ENCODE peak calls at places on chromosome 10, in nine cellular contexts. A is esophagus muscularis mucosa; M is sciatic nerve; D is GM12891; B is kidney epithelial cell; W is stimulated activated CD8-positive, alpha-beta memory T cell treated with anti-CD3 and anti-CD28 coated beads, Interleukin-4, amount 100 ng/mL, for 24 hours; Y is kidney tubule cell; S is left lobe of liver; L is HFF-Myc. I is an unnamed sample.

GRCh38 chr10:114915294-114915693 is 22.7 kb upstream of the TRUB1 start:
- DNase-seq in Y (peak), S (no peak), A (no peak), W (no peak), M (no peak), B (peak), D (no peak), L (no peak), I (no peak)

GRCh38 chr10:49534670-49535381 is 4.1 kb downstream of the ERCC6 start:
- DNase-seq in S (no peak), Y (peak), M (no peak), W (no peak), B (no peak), D (peak), A (no peak), L (peak), I (no peak)

GRCh38 chr10:49552277-49552676 is 13.4 kb upstream of the ERCC6 start:
- DNase-seq in A (no peak), D (no peak), W (no peak), M (no peak), Y (peak), S (no peak), B (no peak), L (no peak), I (no peak)

GRCh38 chr10:111648046-111648445 is 535.5 kb downstream of the GPAM start:
- DNase-seq in L (peak), Y (peak), D (no peak), W (no peak), A (no peak), S (no peak), B (no peak), M (no peak), I (no peak)

GRCh38 chr10:43255644-43256431 is 11.0 kb downstream of the RASGEF1A start:
- DNase-seq in L (no peak), B (no peak), W (no peak), S (peak), A (peak), M (no peak), D (peak), Y (peak), I (peak)

GRCh38 chr10:119219747-119220320 is 12.5 kb downstream of the GRK5 start:
- DNase-seq in L (no peak), B (no peak), M (no peak), S (no peak), W (no peak), Y (no peak), A (no peak), D (no peak), I (no peak)

GRCh38 chr10:36256166-36256565 is 614.1 kb upstream of the FZD8 start:
- DNase-seq in Y (no peak), L (no peak), W (no peak), B (no peak), S (no peak), M (no peak), D (no peak), A (no peak), I (no peak)

GRCh38 chr10:44284198-44285084 is 100.5 kb downstream of the CXCL12 start:
- DNase-seq in B (no peak), S (no peak), W (no peak), D (no peak), A (no peak), M (no peak), L (no peak), Y (no peak), I (peak)

GRCh38 chr10:116001976-116002375 is 271.0 kb downstream of the GFRA1 start:
- DNase-seq in B (no peak), W (no peak), Y (no peak), L (no peak), D (no peak), S (no peak), A (no peak), M (no peak), I (no peak)

GRCh38 chr10:21161647-21162046 is 264.5 kb upstream of the NEBL start:
- DNase-seq in L (no peak), D (no peak), M (no peak), Y (peak), W (no peak), S (no peak), A (no peak), B (no peak), I (no peak)

GRCh38 chr10:48466611-48467240 is 138.1 kb downstream of the ARHGAP22 start:
- DNase-seq in A (no peak), M (no peak), L (no peak), B (no peak), S (peak), W (no peak), D (no peak), Y (no peak), I (no peak)

GRCh38 chr10:116765549-116766162 is 23.3 kb upstream of the HSPA12A start:
- DNase-seq in L (no peak), S (no peak), M (no peak), Y (peak), D (no peak), W (peak), A (no peak), B (no peak), I (no peak)

GRCh38 chr10:131003455-131003854 is 308.1 kb downstream of the TCERG1L start:
- DNase-seq in W (no peak), B (no peak), S (no peak), D (no peak), Y (no peak), A (no peak), M (no peak), L (no peak), I (no peak)

GRCh38 chr10:128869101-128869712 is 597.8 kb upstream of the MGMT start:
- DNase-seq in A (peak), M (no peak), L (no peak), S (no peak), D (no peak), Y (no peak), W (no peak), B (no peak), I (no peak)

GRCh38 chr10:92990615-92991014 is 70.0 kb upstream of the CYP26C1 start:
- DNase-seq in B (no peak), S (no peak), Y (no peak), D (peak), L (no peak), A (no peak), W (no peak), M (no peak), I (no peak)

GRCh38 chr10:93894516-93895378 is 969 bp downstream of the SLC35G1 start:
- DNase-seq in M (no peak), D (no peak), Y (no peak), W (peak), L (no peak), A (no peak), B (no peak), S (no peak), I (peak)

GRCh38 chr10:680146-680545 is 9.3 kb downstream of the DIP2C start:
- DNase-seq in M (no peak), S (no peak), A (peak), L (no peak), B (no peak), W (no peak), Y (no peak), D (no peak), I (peak)

GRCh38 chr10:44008917-44009620 is 360.4 kb upstream of the ZNF32 start:
- DNase-seq in A (peak), D (no peak), Y (no peak), M (no peak), S (no peak), W (no peak), L (no peak), B (no peak), I (no peak)

GRCh38 chr10:101118031-101118430 is 13.1 kb upstream of the TLX1 start:
- DNase-seq in M (no peak), W (no peak), S (no peak), D (no peak), L (no peak), A (no peak), B (no peak), Y (no peak), I (no peak)

GRCh38 chr10:94192974-94193373 is 169.8 kb downstream of the NOC3L start:
- DNase-seq in A (no peak), L (no peak), M (no peak), Y (no peak), B (no peak), W (no peak), D (no peak), S (no peak), I (no peak)

GRCh38 chr10:76926006-76926405 is 711.6 kb downstream of the KCNMA1 start:
- DNase-seq in Y (no peak), L (no peak), M (no peak), A (no peak), S (no peak), D (no peak), B (no peak), W (no peak), I (no peak)

GRCh38 chr10:75414527-75414926 is 13.0 kb upstream of the ZNF503 start:
- DNase-seq in B (no peak), W (no peak), D (no peak), A (no peak), S (no peak), M (no peak), L (no peak), Y (no peak), I (no peak)

GRCh38 chr10:59905066-59905734 is 1.2 kb downstream of the CCDC6 start:
- DNase-seq in A (no peak), W (no peak), D (peak), Y (peak), S (no peak), M (peak), B (no peak), L (no peak), I (peak)

GRCh38 chr10:65083222-65083621 is 1562.0 kb downstream of the REEP3 start:
- DNase-seq in L (no peak), S (no peak), A (no peak), M (no peak), D (no peak), B (no peak), W (no peak), Y (no peak), I (no peak)

GRCh38 chr10:69421611-69422308 is 5.0 kb upstream of the TACR2 start:
- DNase-seq in M (no peak), W (no peak), A (peak), Y (no peak), D (no peak), L (no peak), S (no peak), B (no peak), I (no peak)

GRCh38 chr10:16717617-16718395 is 99.4 kb downstream of the RSU1 start:
- DNase-seq in S (no peak), D (no peak), W (no peak), Y (no peak), A (no peak), B (no peak), L (no peak), M (no peak), I (peak)

GRCh38 chr10:57830877-57831535 is 436.7 kb downstream of the IPMK start:
- DNase-seq in L (no peak), W (no peak), A (no peak), B (no peak), D (no peak), M (no peak), S (no peak), Y (no peak), I (no peak)